ENCODE peak calls at places on chromosomes 11 and 22, in seven cellular contexts. F is IMR-90, V is ascending aorta, G is dorsolateral prefrontal cortex, D is A549, K is kidney, X is bronchial epithelial cell. Q is an unnamed sample.
A peak's percentile ranks its signal among the peaks of the same experiment; 100 is the strongest.

GRCh38 chr11:118046051-118046963 is 30.6 kb upstream of the TMPRSS4 start:
- DNase-seq in K (no peak), D (no peak), G (no peak), V (no peak), X (peak; percentile 27), F (no peak), Q (no peak)

GRCh38 chr22:19844423-19845368 is 10.0 kb downstream of the GNB1L start:
- DNase-seq in X (peak; percentile 50), G (no peak), F (peak; percentile 40), D (no peak), K (peak; percentile 88), V (no peak), Q (peak; percentile 22)

GRCh38 chr11:121656333-121657090 is 203.7 kb upstream of the SORL1-AS1 start:
- DNase-seq in X (no peak), V (no peak), G (no peak), K (peak; percentile 73), F (no peak), D (no peak), Q (no peak)

GRCh38 chr22:19798320-19798665 is 37.7 kb downstream of the TBX1 start:
- DNase-seq in X (no peak), D (no peak), K (peak; percentile 46), V (no peak), F (no peak), G (no peak), Q (no peak)

GRCh38 chr11:2314136-2314524 is 12.3 kb downstream of the TSPAN32 start:
- DNase-seq in G (no peak), D (no peak), K (peak; percentile 73), F (no peak), V (no peak), X (no peak), Q (no peak)

GRCh38 chr22:24105018-24105360 is 76.3 kb upstream of the SUSD2 start:
- DNase-seq in D (no peak), K (peak; percentile 18), G (peak; percentile 28), X (no peak), V (no peak), F (peak; percentile 51), Q (no peak)

GRCh38 chr11:102446606-102447005 is 6.0 kb downstream of the TMEM123 start:
- DNase-seq in V (no peak), D (peak; percentile 56), X (peak; percentile 52), K (no peak), G (no peak), F (peak; percentile 79), Q (peak; percentile 42)

GRCh38 chr11:127238321-127238720 is 237.8 kb upstream of the KIRREL3 start:
- DNase-seq in V (no peak), G (no peak), X (peak; percentile 53), F (no peak), K (no peak), D (no peak), Q (no peak)

GRCh38 chr11:96199563-96200025 is 143.4 kb downstream of the MAML2 start:
- DNase-seq in F (peak; percentile 80), G (no peak), V (no peak), X (peak; percentile 94), K (no peak), D (no peak), Q (peak; percentile 77)

GRCh38 chr11:121023848-121024751 is at the start of gene TBCEL:
- DNase-seq in D (peak; percentile 70), V (peak; percentile 44), X (peak; percentile 15), F (peak; percentile 79), K (peak; percentile 97), G (peak; percentile 94), Q (peak; percentile 85)

GRCh38 chr22:37982151-37982838 is 2.1 kb downstream of the SOX10 start:
- DNase-seq in D (no peak), X (no peak), F (no peak), V (no peak), K (no peak), G (no peak), Q (no peak)

GRCh38 chr11:84899740-84900139 is 727.4 kb downstream of the DLG2 start:
- DNase-seq in G (no peak), X (no peak), K (no peak), F (peak; percentile 5), D (peak; percentile 43), V (no peak), Q (no peak)

GRCh38 chr11:73493838-73494598 is 103.9 kb downstream of the FAM168A start:
- DNase-seq in D (peak; percentile 38), K (no peak), F (peak; percentile 78), V (no peak), G (no peak), X (peak; percentile 82), Q (peak; percentile 23)

GRCh38 chr22:28444659-28445058 is 235.0 kb downstream of the TTC28 start:
- DNase-seq in V (no peak), F (no peak), G (no peak), D (no peak), X (no peak), K (no peak), Q (no peak)

GRCh38 chr11:101807521-101807920 is 107.3 kb upstream of the CEP126 start:
- DNase-seq in F (no peak), K (no peak), D (no peak), G (no peak), V (no peak), X (no peak), Q (peak; percentile 54)

GRCh38 chr11:70532728-70533127 is 134.4 kb downstream of the CTTN start:
- DNase-seq in F (peak; percentile 28), G (no peak), K (peak; percentile 10), D (no peak), V (no peak), X (no peak), Q (no peak)

GRCh38 chr11:17590463-17590862 is 43.4 kb downstream of the OTOG start:
- DNase-seq in V (no peak), G (no peak), D (no peak), F (no peak), X (no peak), K (peak; percentile 32), Q (no peak)

GRCh38 chr11:17343907-17344306 is 7.7 kb upstream of the NCR3LG1 start:
- DNase-seq in D (peak; percentile 10), X (peak; percentile 76), G (no peak), V (no peak), K (no peak), F (peak; percentile 87), Q (peak; percentile 75)

GRCh38 chr11:115221461-115222069 is 282.6 kb downstream of the CADM1 start:
- DNase-seq in G (no peak), F (no peak), D (no peak), X (no peak), K (no peak), V (no peak), Q (no peak)

GRCh38 chr11:115222218-115222862 is 281.9 kb downstream of the CADM1 start:
- DNase-seq in V (no peak), F (peak; percentile 98), D (peak; percentile 86), K (no peak), G (no peak), X (peak; percentile 99), Q (peak; percentile 66)

GRCh38 chr11:115219378-115219777 is 284.8 kb downstream of the CADM1 start:
- DNase-seq in G (no peak), V (no peak), D (no peak), K (no peak), F (no peak), X (no peak), Q (no peak)

GRCh38 chr11:115220423-115220822 is 283.8 kb downstream of the CADM1 start:
- DNase-seq in V (no peak), X (no peak), K (no peak), G (no peak), F (no peak), D (no peak), Q (no peak)

DNA sequence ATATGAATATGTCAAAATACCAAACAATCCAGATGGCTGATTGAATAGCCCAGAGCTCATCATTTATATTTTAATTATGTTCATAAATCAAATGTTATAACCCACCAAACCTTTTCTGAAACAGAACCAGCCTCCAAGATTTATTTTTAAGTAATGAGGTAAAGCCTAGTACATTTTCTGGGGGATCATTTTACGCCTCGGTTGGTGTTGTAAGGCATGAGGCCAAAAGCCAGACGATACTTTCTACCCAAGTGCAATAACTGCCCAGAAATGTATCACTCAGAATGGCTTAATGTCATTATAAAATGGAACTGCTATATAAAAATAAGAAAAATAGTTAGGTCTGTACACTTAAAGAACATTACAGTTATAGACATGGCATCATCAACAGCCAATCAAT is 283.3 kb downstream of the CADM1 start:
- DNase-seq in F (no peak), X (no peak), V (no peak), D (no peak), G (no peak), K (no peak), Q (no peak)
- H3K4me3 ChIP-seq in F (no peak overlapping the region), X (no peak overlapping the region), V (no peak overlapping the region), D (no peak overlapping the region), G (no peak overlapping the region), K (no peak overlapping the region), Q (no peak overlapping the region)

GRCh38 chr11:109641549-109641948 is 219.6 kb downstream of the C11orf87 start:
- DNase-seq in V (no peak), G (no peak), X (peak; percentile 51), F (peak; percentile 38), K (no peak), D (peak; percentile 13), Q (peak; percentile 16)
- TF ChIP-seq CTCF in V (no peak), G (no peak), X (peak; percentile 37), F (peak; percentile 8), K (no peak), D (peak; percentile 5), Q (peak; percentile 9)

GRCh38 chr11:776459-777287 is 614 bp downstream of the GATD1 start:
- DNase-seq in D (no peak), F (no peak), V (no peak), G (no peak), K (peak; percentile 81), X (no peak), Q (peak; percentile 36)
- H3K4me3 ChIP-seq in D (peak overlapping the region; percentile 84), F (peak overlapping the region; percentile 99), V (peak overlapping the region; percentile 65), G (peak overlapping the region; percentile 86), K (peak overlapping the region; percentile 59), X (peak overlapping the region; percentile 95), Q (peak overlapping the region; percentile 77)

GRCh38 chr11:64809781-64810241 is 540 bp downstream of the MEN1 start:
- DNase-seq in G (peak; percentile 21), K (peak; percentile 83), V (no peak), X (peak; percentile 60), D (no peak), F (no peak), Q (no peak)

GRCh38 chr11:64810891-64811272 is 531 bp upstream of the MEN1 start:
- DNase-seq in K (peak; percentile 80), F (no peak), V (no peak), X (no peak), D (no peak), G (no peak), Q (no peak)

GRCh38 chr11:64813826-64814225 is 3.5 kb upstream of the MEN1 start:
- DNase-seq in V (no peak), F (no peak), D (no peak), X (no peak), K (no peak), G (no peak), Q (no peak)

GRCh38 chr11:64814712-64815187 is 4.4 kb upstream of the MEN1 start:
- DNase-seq in K (no peak), X (peak; percentile 5), G (no peak), V (no peak), F (no peak), D (no peak), Q (no peak)

DNA sequence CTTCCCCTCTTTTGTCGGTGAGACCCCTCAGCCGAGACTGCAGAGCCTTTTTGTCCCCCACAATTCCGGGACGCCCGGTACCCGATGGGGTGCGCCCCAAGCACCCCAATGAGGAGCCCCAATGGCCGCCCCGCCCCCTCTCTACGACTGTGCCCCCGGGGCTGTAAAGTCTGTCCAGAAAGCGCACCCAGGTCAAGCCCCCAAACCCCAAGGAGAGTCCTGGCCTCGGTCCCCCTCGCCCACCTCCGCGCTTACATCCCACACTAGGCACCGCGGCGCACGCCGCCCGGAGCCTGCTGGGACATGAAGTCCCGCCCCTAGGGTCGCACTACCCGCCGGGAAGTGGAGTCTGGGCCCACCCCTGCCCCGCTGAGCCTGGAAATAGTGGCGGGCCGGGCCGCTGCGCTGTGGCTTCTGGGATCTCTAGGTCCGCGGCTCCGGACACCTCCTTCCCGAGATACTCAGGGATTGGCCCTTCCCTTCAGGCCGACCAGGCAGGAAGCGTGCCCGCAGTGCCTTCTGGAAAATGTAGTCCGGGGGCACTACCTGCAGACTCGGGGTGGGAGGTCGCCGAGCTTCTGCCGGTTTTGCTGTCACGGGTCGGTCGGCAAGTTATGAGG is at the start of gene MEN1:
- DNase-seq in F (peak; percentile 93), K (peak; percentile 98), D (peak; percentile 96), X (peak; percentile 91), G (peak; percentile 98), V (peak; percentile 84), Q (peak; percentile 95)
- TF ChIP-seq CTCF in F (no peak), K (no peak), D (no peak), X (no peak), G (peak; percentile 52), V (no peak), Q (no peak)